ENCODE peak calls at places on chromosomes 3 and 15, in six cellular contexts. I is GM12865, O is A549, N is AG04450, U is HepG2, F is right atrium auricular region. V is an unnamed sample.

GRCh38 chr15:84826369-84826823 is 9.2 kb downstream of the ALPK3 start:
- DNase-seq in I (peak), O (peak), N (no peak), U (peak), F (no peak), V (no peak)

GRCh38 chr15:66120422-66120821 is 133.1 kb downstream of the MEGF11 start:
- DNase-seq in I (no peak), O (no peak), N (no peak), U (no peak), F (no peak), V (no peak)

GRCh38 chr3:9615003-9615628 is 34.2 kb upstream of the MTMR14 start:
- DNase-seq in I (no peak), O (no peak), N (no peak), U (no peak), F (no peak), V (no peak)

GRCh38 chr3:10495003-10495402 is 10.4 kb downstream of the ATP2B2 start:
- DNase-seq in I (no peak), O (peak), N (no peak), U (peak), F (no peak), V (no peak)

GRCh38 chr3:57981483-57982087 is 26.6 kb upstream of the FLNB start:
- DNase-seq in I (no peak), O (no peak), N (no peak), U (no peak), F (no peak), V (no peak)

GRCh38 chr15:97998307-97999071 is 38.0 kb downstream of the ARRDC4 start:
- DNase-seq in I (peak), O (no peak), N (no peak), U (no peak), F (no peak), V (no peak)

GRCh38 chr3:134941820-134942219 is 146.8 kb downstream of the EPHB1 start:
- DNase-seq in I (no peak), O (no peak), N (no peak), U (no peak), F (no peak), V (no peak)

GRCh38 chr15:27752682-27753081 is 346.4 kb downstream of the OCA2 start:
- DNase-seq in I (no peak), O (no peak), N (no peak), U (no peak), F (no peak), V (no peak)

GRCh38 chr15:60673918-60674558 is 195.1 kb upstream of the ICE2 start:
- DNase-seq in I (peak), O (peak), N (peak), U (peak), F (peak), V (peak)

GRCh38 chr3:3664916-3665315 is 134.3 kb upstream of the LRRN1 start:
- DNase-seq in I (no peak), O (no peak), N (no peak), U (no peak), F (no peak), V (peak)

GRCh38 chr3:185678027-185678426 is 91.9 kb downstream of the SENP2 start:
- DNase-seq in I (no peak), O (no peak), N (no peak), U (no peak), F (no peak), V (no peak)

GRCh38 chr3:113516115-113516505 is 1.2 kb upstream of the SPICE1 start:
- DNase-seq in I (no peak), O (peak), N (no peak), U (peak), F (no peak), V (no peak)

GRCh38 chr3:99741588-99741987 is 76.1 kb upstream of the CMSS1 start:
- DNase-seq in I (no peak), O (no peak), N (no peak), U (no peak), F (no peak), V (no peak)

GRCh38 chr15:43763819-43764446 is 12.8 kb downstream of the ELL3 start:
- DNase-seq in I (no peak), O (no peak), N (no peak), U (no peak), F (no peak), V (no peak)

GRCh38 chr3:196684548-196685407 is 27.3 kb downstream of the CEP19 start:
- DNase-seq in I (peak), O (peak), N (peak), U (peak), F (peak), V (no peak)

GRCh38 chr3:123349201-123349535 is 99.7 kb downstream of the ADCY5 start:
- DNase-seq in I (no peak), O (no peak), N (no peak), U (no peak), F (no peak), V (no peak)

GRCh38 chr15:63065262-63066234 is 23.0 kb downstream of the TPM1 start:
- DNase-seq in I (no peak), O (no peak), N (no peak), U (no peak), F (no peak), V (no peak)

GRCh38 chr3:124529826-124530571 is 200.3 kb upstream of the UMPS start:
- DNase-seq in I (no peak), O (no peak), N (no peak), U (no peak), F (no peak), V (no peak)

GRCh38 chr3:24254649-24255048 is 240.0 kb downstream of the THRB start:
- DNase-seq in I (no peak), O (no peak), N (peak), U (no peak), F (no peak), V (peak)

GRCh38 chr3:177680442-177680821 is 483.1 kb upstream of the TBL1XR1 start:
- DNase-seq in I (no peak), O (no peak), N (no peak), U (no peak), F (no peak), V (no peak)

GRCh38 chr3:113428581-113428980 is 12.7 kb downstream of the CFAP44 start:
- DNase-seq in I (no peak), O (no peak), N (no peak), U (no peak), F (no peak), V (no peak)

GRCh38 chr15:45641374-45641778 is 6.5 kb downstream of the SQOR start:
- DNase-seq in I (no peak), O (peak), N (peak), U (peak), F (no peak), V (no peak)

GRCh38 chr3:32106929-32107362 is 526 bp downstream of the GPD1L start:
- DNase-seq in I (peak), O (no peak), N (no peak), U (no peak), F (no peak), V (no peak)

GRCh38 chr15:51092480-51092879 is 2.2 kb downstream of the TNFAIP8L3 start:
- DNase-seq in I (no peak), O (no peak), N (no peak), U (no peak), F (no peak), V (no peak)

GRCh38 chr15:31307270-31308184 is 19.1 kb upstream of the KLF13 start:
- DNase-seq in I (no peak), O (no peak), N (no peak), U (no peak), F (peak), V (no peak)

GRCh38 chr3:5122741-5123706 is 932 bp downstream of the ARL8B start:
- DNase-seq in I (peak), O (peak), N (no peak), U (peak), F (peak), V (peak)

GRCh38 chr3:172751188-172751571 is 654 bp downstream of the ECT2 start:
- DNase-seq in I (peak), O (no peak), N (no peak), U (no peak), F (no peak), V (no peak)
- H3K4me3 ChIP-seq in I (peak), O (peak), N (peak), U (peak), F (peak), V (peak)

GRCh38 chr15:67735896-67736295 is 89.4 kb upstream of the SKOR1 start:
- DNase-seq in I (peak), O (no peak), N (no peak), U (no peak), F (no peak), V (no peak)

GRCh38 chr15:67740376-67740775 is 84.9 kb upstream of the SKOR1 start:
- DNase-seq in I (no peak), O (no peak), N (no peak), U (no peak), F (no peak), V (no peak)

GRCh38 chr15:67738056-67738455 is 87.3 kb upstream of the SKOR1 start:
- DNase-seq in I (no peak), O (no peak), N (no peak), U (no peak), F (no peak), V (no peak)

GRCh38 chr15:67732994-67733393 is 92.3 kb upstream of the SKOR1 start:
- DNase-seq in I (no peak), O (no peak), N (no peak), U (no peak), F (no peak), V (no peak)

DNA sequence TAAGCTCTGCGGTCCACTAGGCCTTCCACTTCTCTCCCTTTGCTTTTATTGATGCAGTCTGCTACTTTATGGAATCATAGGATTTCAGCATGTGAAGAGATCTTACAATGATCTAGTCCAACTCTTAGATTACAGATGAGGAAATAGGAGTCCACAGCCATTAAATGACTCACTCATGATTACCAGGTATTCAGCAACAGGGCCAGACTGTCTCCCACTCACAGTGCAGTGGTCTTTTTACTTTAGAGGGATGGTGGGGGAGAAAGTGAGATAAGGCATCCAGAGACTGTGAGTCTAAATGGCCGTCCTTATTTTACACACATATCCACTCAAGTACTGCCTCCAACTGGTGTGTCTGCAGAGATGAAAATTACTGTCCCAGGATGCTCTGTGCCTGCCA is 88.5 kb upstream of the SKOR1 start:
- DNase-seq in I (no peak), O (no peak), N (no peak), U (no peak), F (no peak), V (no peak)
- TF ChIP-seq CTCF in I (no peak), O (no peak), N (no peak), U (no peak), F (no peak), V (no peak)

GRCh38 chr15:72057548-72058091 is 60.3 kb downstream of the MYO9A start:
- DNase-seq in I (no peak), O (no peak), N (no peak), U (no peak), F (no peak), V (no peak)
- H3K4me3 ChIP-seq in I (no peak), O (no peak), N (peak), U (no peak), F (no peak), V (no peak)

GRCh38 chr15:47975422-47975821 is 145.4 kb upstream of the SLC24A5 start:
- DNase-seq in I (no peak), O (no peak), N (no peak), U (no peak), F (no peak), V (no peak)
- TF ChIP-seq CTCF in I (no peak), O (no peak), N (no peak), U (no peak), F (no peak), V (no peak)

DNA sequence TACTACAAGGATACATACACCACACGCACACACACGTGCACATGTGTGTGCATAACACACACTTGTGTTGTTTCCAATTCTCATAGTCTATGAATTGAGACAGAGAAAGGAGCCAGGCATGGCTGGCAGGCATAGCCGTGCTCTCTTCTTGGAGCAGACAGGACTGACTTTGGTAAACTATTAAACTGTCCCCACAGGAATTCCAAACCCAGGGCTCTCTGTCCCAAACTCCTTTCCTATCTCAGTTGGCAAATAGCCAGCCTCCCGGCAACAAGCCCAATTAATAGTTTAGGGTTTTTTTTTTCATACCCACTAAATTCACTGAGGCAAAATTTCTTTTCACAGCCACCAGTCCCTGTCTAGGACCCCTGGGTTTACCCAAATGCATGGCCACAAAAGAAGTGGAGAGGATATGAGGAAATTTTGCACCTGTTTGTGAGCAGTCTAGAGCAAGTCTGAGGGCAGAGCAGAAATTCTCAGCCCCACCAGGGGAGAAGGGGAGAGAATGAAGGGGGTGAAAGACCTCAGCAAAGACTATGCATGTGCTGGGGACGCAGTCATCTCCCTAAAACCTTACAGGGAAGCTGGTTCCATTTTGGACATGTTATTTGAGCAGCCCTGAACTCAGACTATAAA is 17.8 kb downstream of the GALNT15 start:
- DNase-seq in I (no peak), O (no peak), N (no peak), U (no peak), F (no peak), V (no peak)
- H3K4me3 ChIP-seq in I (no peak), O (no peak), N (no peak), U (no peak), F (no peak), V (no peak)

DNA sequence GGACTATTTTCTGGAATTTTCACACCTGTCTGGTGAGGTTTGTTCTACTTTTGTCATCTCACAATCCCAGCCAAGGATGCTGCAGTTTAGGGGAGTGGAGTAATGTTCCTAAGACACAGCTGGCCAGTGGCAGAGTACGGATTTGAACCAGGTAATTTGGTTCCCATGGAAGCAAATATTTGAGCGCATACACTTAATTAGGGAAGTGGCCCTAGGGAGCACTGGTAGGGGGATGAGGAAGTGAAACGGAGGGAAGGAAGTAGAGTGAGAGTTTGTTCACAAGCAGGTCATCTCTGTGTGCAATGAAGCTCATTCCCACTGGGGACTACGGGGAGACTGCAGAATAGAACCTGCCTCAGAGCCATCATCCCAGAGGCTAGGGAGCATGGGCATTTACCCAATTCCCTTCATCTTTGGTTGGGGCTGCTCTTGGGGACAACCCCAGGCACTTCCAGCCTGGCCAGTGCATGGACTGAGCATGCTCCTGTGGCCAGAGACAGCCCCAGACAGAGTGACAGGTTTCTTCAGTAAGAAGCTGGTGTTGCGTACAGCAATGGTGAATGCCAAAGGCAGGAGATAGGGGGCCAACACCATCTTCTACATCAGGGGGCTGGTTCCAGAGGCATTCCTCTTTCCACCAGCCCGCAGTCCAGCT is 317.2 kb upstream of the PROK2 start:
- DNase-seq in I (peak), O (no peak), N (no peak), U (no peak), F (no peak), V (no peak)
- TF ChIP-seq CTCF in I (no peak), O (no peak), N (no peak), U (no peak), F (no peak), V (no peak)

DNA sequence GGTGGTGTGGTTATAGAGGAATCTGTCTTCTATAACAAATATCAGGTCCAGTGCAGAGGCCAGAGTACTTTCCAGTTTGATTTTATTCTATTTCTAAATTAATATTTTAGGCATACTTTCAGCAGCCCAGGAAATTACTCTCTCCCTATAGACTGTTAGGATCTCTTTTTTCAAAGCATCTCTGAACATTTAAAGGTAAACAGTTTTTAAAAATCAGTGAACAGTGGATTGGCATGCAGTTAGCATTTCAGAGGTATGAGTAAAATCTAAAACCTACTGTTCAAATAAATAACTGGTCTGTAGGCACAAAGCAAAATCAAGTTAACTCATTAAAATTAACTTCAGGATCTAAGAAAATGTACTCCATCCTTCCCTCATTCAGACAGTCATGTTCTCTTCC is 3.0 kb downstream of the ZBED2 start:
- DNase-seq in I (no peak), O (no peak), N (no peak), U (no peak), F (no peak), V (no peak)
- H3K4me3 ChIP-seq in I (no peak), O (no peak), N (no peak), U (no peak), F (no peak), V (no peak)

DNA sequence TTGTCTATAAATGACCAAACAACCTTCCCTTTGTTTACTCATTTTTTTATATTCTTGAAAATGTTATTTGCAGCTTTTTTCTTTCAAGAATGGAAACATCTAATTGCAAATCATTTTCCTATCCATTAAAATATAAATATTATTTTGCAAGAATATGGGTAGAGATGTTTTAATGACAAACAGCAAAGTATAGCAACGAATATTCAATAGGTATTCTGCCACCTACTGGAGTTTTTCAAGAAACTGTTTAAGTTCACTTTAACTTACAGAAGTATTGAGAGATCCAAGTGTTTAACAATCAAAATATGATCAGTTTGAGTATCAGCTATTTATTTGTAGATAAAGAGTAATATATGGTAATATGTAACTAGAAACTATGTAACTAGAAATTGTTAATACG is 6.9 kb upstream of the EOGT start:
- DNase-seq in I (no peak), O (no peak), N (no peak), U (no peak), F (no peak), V (no peak)
- TF ChIP-seq CTCF in I (no peak), O (peak), N (peak), U (no peak), F (no peak), V (peak)

GRCh38 chr3:98148751-98149150 is 1.5 kb downstream of the OR5H14 start:
- DNase-seq in I (no peak), O (no peak), N (no peak), U (no peak), F (no peak), V (no peak)

GRCh38 chr3:98147179-98147578 is at the start of gene OR5H14:
- DNase-seq in I (no peak), O (no peak), N (no peak), U (no peak), F (no peak), V (no peak)

GRCh38 chr3:98151241-98151640 is 4.0 kb downstream of the OR5H14 start:
- DNase-seq in I (no peak), O (no peak), N (no peak), U (no peak), F (no peak), V (no peak)
- H3K4me3 ChIP-seq in I (no peak), O (no peak), N (no peak), U (no peak), F (no peak), V (no peak)

V was measured in retinal pigment epithelial cell.